ENCODE peak calls at places on chromosomes 2 and 18, in four cellular contexts. S is SJSA1, X is adrenal gland, D is psoas muscle. L is an unnamed sample.

GRCh38 chr2:20514596-20515269 is 67.9 kb downstream of the RHOB start:
- DNase-seq in S (peak; percentile 89), X (no peak), D (peak; percentile 71), L (no peak)

GRCh38 chr2:54321062-54321461 is 65.0 kb upstream of the TSPYL6 start:
- DNase-seq in X (no peak), D (no peak), S (no peak), L (no peak)

GRCh38 chr18:23743733-23744333 is 54.6 kb downstream of the LAMA3 start:
- DNase-seq in S (no peak), D (no peak), X (no peak), L (no peak)

GRCh38 chr2:241036397-241036963 is 38.1 kb downstream of the SNED1 start:
- DNase-seq in D (no peak), X (no peak), S (peak; percentile 81), L (no peak)

GRCh38 chr18:7466190-7466589 is 100.9 kb upstream of the PTPRM start:
- DNase-seq in X (no peak), S (no peak), D (no peak), L (no peak)

GRCh38 chr18:74654637-74655036 is 57.0 kb downstream of the ZNF407 start:
- DNase-seq in X (no peak), S (no peak), D (no peak), L (no peak)

GRCh38 chr2:10028407-10028987 is 14.9 kb upstream of the KLF11 start:
- DNase-seq in S (no peak), D (no peak), X (no peak), L (peak; percentile 15)

GRCh38 chr2:10303174-10303633 is 500 bp downstream of the HPCAL1 start:
- DNase-seq in X (peak; percentile 37), D (no peak), S (no peak), L (no peak)

GRCh38 chr2:177148477-177149154 is 64.0 kb upstream of the HNRNPA3 start:
- DNase-seq in D (peak; percentile 67), X (peak; percentile 78), S (peak; percentile 75), L (peak; percentile 75)

GRCh38 chr2:164363646-164364045 is 257.6 kb downstream of the GRB14 start:
- DNase-seq in S (no peak), X (no peak), D (no peak), L (no peak)

GRCh38 chr2:168849610-168850009 is 40.6 kb downstream of the SPC25 start:
- DNase-seq in S (no peak), X (peak; percentile 83), D (no peak), L (no peak)

GRCh38 chr2:232857158-232857563 is 12.9 kb upstream of the SNORC start:
- DNase-seq in X (no peak), S (no peak), D (no peak), L (no peak)
- H3K36me3 ChIP-seq in X (peaks cover 43% of the 10 kb centered on the region), S (peaks cover 48% of the 10 kb centered on the region), D (peaks cover 53% of the 10 kb centered on the region), L (peaks cover 53% of the 10 kb centered on the region)

GRCh38 chr18:79465392-79465991 is 69.8 kb downstream of the NFATC1 start:
- DNase-seq in X (no peak), D (no peak), S (peak; percentile 50), L (peak; percentile 79)
- H3K4me1 ChIP-seq in X (no peaks in the 10 kb centered on the region), D (peaks cover 4% of the 10 kb centered on the region), S (peaks cover 19% of the 10 kb centered on the region), L (peaks cover 64% of the 10 kb centered on the region)

GRCh38 chr2:230758566-230759480 is 46.2 kb downstream of the CAB39 start:
- DNase-seq in D (no peak), S (peak; percentile 83), X (no peak), L (no peak)

GRCh38 chr2:230765611-230766300 is 53.1 kb downstream of the CAB39 start:
- DNase-seq in D (no peak), S (peak; percentile 64), X (no peak), L (no peak)

GRCh38 chr2:230759481-230760191 is 47.0 kb downstream of the CAB39 start:
- DNase-seq in X (no peak), S (no peak), D (no peak), L (no peak)

GRCh38 chr2:230761704-230762103 is 49.1 kb downstream of the CAB39 start:
- DNase-seq in D (no peak), X (no peak), S (no peak), L (no peak)

DNA sequence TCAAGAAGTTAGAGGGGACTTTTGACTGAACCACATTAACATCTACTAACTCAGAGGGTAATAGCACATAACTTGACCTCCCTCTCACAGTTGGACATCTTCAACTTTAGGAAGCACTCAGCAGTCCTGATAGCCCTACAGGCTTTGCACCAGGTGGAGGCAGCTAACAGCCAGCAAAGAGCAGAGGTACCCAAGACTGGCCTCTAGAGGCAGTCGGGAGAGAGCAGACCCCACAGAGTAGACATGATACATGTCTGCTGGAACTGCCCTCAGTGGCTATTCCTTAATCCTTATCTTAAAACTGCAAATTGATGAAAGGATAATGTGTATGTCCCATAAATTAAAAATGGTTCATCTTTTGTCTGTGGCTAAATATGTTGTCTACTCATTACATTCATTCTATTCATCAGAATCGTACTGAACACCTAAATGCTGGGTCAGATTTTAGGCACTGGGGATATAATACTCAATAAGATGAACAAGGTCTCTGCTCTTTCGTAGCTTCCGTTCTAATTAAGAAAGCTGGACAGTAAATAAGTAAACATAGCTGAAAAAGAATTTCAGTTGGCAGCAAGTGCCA is 49.8 kb downstream of the CAB39 start:
- DNase-seq in D (no peak), S (no peak), X (no peak), L (peak; percentile 53)
- H3K27ac ChIP-seq in D (no peak overlapping the region), S (no peak overlapping the region), X (no peak overlapping the region), L (no peak overlapping the region)

DNA sequence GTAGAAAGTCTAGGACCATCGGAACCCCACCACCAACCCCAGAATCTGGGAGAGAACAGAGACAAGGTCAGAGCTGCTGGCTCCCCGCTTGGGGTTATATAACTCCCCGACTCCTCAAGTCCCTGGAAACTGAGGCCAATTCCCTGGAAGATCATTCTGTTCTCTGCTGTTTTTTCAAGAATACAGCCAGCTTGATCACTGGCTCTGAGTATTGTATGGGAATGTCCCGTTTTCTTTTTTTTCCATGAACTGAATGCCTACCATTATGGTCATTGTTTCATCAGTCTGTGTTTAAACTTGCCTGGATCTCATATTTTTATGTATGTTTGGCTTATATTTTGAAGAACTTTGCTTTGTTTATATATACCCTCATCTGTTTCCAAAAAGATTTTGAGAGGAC is 90.1 kb upstream of the ALPP start:
- DNase-seq in D (no peak), X (no peak), S (no peak), L (no peak)
- H3K36me3 ChIP-seq in D (no peaks in the 10 kb centered on the region), X (no peaks in the 10 kb centered on the region), S (no peaks in the 10 kb centered on the region), L (no peaks in the 10 kb centered on the region)

GRCh38 chr18:48317781-48318381 is 91.3 kb downstream of the ZBTB7C start:
- DNase-seq in D (no peak), X (no peak), S (no peak), L (no peak)

GRCh38 chr18:48319796-48320638 is 89.2 kb downstream of the ZBTB7C start:
- DNase-seq in X (no peak), S (peak; percentile 86), D (no peak), L (no peak)

GRCh38 chr18:48320639-48320945 is 88.6 kb downstream of the ZBTB7C start:
- DNase-seq in S (no peak), X (no peak), D (no peak), L (no peak)

GRCh38 chr18:48316177-48316576 is 93.0 kb downstream of the ZBTB7C start:
- DNase-seq in S (no peak), X (no peak), D (no peak), L (no peak)

GRCh38 chr18:48318481-48318880 is 90.7 kb downstream of the ZBTB7C start:
- DNase-seq in D (no peak), S (no peak), X (no peak), L (no peak)
- H3K4me1 ChIP-seq in D (no peaks in the 10 kb centered on the region), S (peaks cover 54% of the 10 kb centered on the region), X (peaks cover 18% of the 10 kb centered on the region), L (no peaks in the 10 kb centered on the region)

GRCh38 chr2:128591022-128591840 is 272.6 kb upstream of the HS6ST1 start:
- DNase-seq in D (no peak), X (no peak), S (no peak), L (no peak)

GRCh38 chr2:128594273-128594910 is 275.7 kb upstream of the HS6ST1 start:
- DNase-seq in D (no peak), X (no peak), S (no peak), L (no peak)

GRCh38 chr2:128590309-128591021 is 271.8 kb upstream of the HS6ST1 start:
- DNase-seq in X (no peak), D (no peak), S (no peak), L (no peak)

GRCh38 chr2:128593518-128594272 is 275.0 kb upstream of the HS6ST1 start:
- DNase-seq in S (no peak), X (no peak), D (no peak), L (no peak)

DNA sequence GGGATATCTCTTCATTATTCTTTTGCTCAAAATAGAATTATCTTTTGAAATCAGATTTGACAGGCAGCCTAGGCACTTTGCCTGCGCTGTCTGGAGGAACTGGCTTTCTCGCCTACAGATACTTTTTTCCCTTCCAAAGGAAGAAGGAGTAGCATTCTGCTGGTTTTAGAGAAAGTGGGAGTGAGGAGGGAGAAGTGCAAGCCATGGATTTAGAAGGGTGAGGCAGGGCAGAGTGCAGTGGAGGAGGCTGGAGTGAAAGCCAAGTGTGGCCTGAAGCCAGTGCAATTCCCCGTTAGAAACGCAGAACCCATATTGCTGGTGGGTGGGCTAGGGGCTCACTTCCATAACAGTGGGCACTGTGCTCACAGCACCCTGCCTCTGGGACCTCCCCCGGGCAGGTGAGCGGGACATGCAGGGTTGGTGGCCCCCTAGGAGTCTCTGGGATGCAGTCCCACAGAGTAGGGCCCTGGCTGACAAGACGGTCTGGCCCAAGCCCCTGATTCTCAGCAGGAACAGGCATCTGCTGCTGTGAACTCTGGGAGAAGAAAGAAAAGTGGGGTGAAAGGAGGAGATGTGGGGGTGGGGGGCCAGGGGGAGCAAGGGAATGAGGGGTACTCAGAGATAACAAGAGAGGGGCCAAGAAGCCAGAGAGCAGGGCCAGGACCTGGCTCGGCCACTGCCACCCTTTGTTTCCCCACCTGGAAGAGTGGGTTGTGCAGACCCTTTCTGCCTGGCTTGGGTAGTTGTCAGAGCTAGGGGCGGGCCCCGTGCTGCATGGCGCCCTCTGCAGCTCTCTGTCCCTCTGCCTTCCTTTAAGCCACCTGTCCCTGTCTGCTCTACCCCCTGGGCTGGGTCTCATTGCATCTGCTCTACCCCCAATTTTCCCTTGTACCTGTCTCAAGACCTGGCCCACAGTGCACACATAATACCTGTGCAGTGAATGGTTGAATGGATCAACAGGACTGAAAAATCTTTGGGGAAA is 273.5 kb upstream of the HS6ST1 start:
- DNase-seq in D (no peak), X (no peak), S (no peak), L (no peak)
- H3K27ac ChIP-seq in D (no peak overlapping the region), X (no peak overlapping the region), S (no peak overlapping the region), L (no peak overlapping the region)

L was measured in OCI-LY7.